ENCODE peak calls at places on chromosomes 3 and 15, in seven cellular contexts. One of them, this sample, is unnamed.

GRCh38 chr3:137511655-137512054 is 252.5 kb upstream of the SOX14 start:
- DNase-seq in tibial nerve: no peak
- DNase-seq in transverse colon: no peak
- DNase-seq in AG04450: no peak
- DNase-seq in AG09309: no peak
- DNase-seq in psoas muscle: no peak
- DNase-seq in tibial artery: no peak
- DNase-seq in this sample: no peak

GRCh38 chr3:157535667-157536066 is 32.5 kb upstream of the VEPH1 start:
- DNase-seq in psoas muscle: no peak
- DNase-seq in transverse colon: no peak
- DNase-seq in AG09309: no peak
- DNase-seq in tibial nerve: no peak
- DNase-seq in AG04450: no peak
- DNase-seq in tibial artery: no peak
- DNase-seq in this sample: no peak

GRCh38 chr3:102081587-102082289 is 232.4 kb downstream of the NFKBIZ start:
- DNase-seq in psoas muscle: no peak
- DNase-seq in AG09309: no peak
- DNase-seq in tibial artery: no peak
- DNase-seq in tibial nerve: no peak
- DNase-seq in AG04450: no peak
- DNase-seq in transverse colon: no peak
- DNase-seq in this sample: no peak

GRCh38 chr3:39903253-39903652 is 93.8 kb downstream of the MYRIP start:
- DNase-seq in AG04450: no peak
- DNase-seq in transverse colon: no peak
- DNase-seq in tibial artery: no peak
- DNase-seq in tibial nerve: no peak
- DNase-seq in AG09309: no peak
- DNase-seq in psoas muscle: no peak
- DNase-seq in this sample: no peak

GRCh38 chr3:99674086-99674789 is 35.8 kb downstream of the COL8A1 start:
- DNase-seq in tibial artery: no peak
- DNase-seq in transverse colon: no peak
- DNase-seq in tibial nerve: no peak
- DNase-seq in psoas muscle: no peak
- DNase-seq in AG04450: no peak
- DNase-seq in AG09309: no peak
- DNase-seq in this sample: no peak

GRCh38 chr3:58800940-58801339 is 134.4 kb upstream of the FAM3D start:
- DNase-seq in tibial nerve: no peak
- DNase-seq in AG04450: no peak
- DNase-seq in transverse colon: no peak
- DNase-seq in psoas muscle: no peak
- DNase-seq in tibial artery: no peak
- DNase-seq in AG09309: no peak
- DNase-seq in this sample: no peak

GRCh38 chr15:88705769-88706165 is 67.0 kb downstream of the ISG20 start:
- DNase-seq in AG09309: no peak
- DNase-seq in AG04450: no peak
- DNase-seq in transverse colon: no peak
- DNase-seq in tibial nerve: no peak
- DNase-seq in psoas muscle: no peak
- DNase-seq in tibial artery: no peak
- DNase-seq in this sample: no peak

GRCh38 chr3:61575893-61576292 is 14.5 kb downstream of the PTPRG start:
- DNase-seq in tibial artery: no peak
- DNase-seq in psoas muscle: no peak
- DNase-seq in tibial nerve: no peak
- DNase-seq in AG04450: no peak
- DNase-seq in transverse colon: no peak
- DNase-seq in AG09309: no peak
- DNase-seq in this sample: no peak

GRCh38 chr3:14467723-14468620 is 65.6 kb downstream of the SLC6A6 start:
- DNase-seq in transverse colon: peak; percentile 35
- DNase-seq in AG04450: no peak
- DNase-seq in psoas muscle: no peak
- DNase-seq in AG09309: no peak
- DNase-seq in tibial artery: no peak
- DNase-seq in tibial nerve: no peak
- DNase-seq in this sample: peak; percentile 75

GRCh38 chr3:134145183-134145582 is 105.5 kb downstream of the RYK start:
- DNase-seq in AG04450: no peak
- DNase-seq in transverse colon: no peak
- DNase-seq in psoas muscle: no peak
- DNase-seq in tibial artery: no peak
- DNase-seq in AG09309: no peak
- DNase-seq in tibial nerve: no peak
- DNase-seq in this sample: no peak

GRCh38 chr3:21163961-21164360 is 587.0 kb downstream of the ZNF385D start:
- DNase-seq in transverse colon: no peak
- DNase-seq in tibial nerve: no peak
- DNase-seq in psoas muscle: no peak
- DNase-seq in tibial artery: no peak
- DNase-seq in AG09309: no peak
- DNase-seq in AG04450: no peak
- DNase-seq in this sample: no peak

GRCh38 chr3:33826688-33827087 is 28.3 kb downstream of the PDCD6IP start:
- DNase-seq in tibial nerve: no peak
- DNase-seq in AG09309: peak; percentile 40
- DNase-seq in psoas muscle: no peak
- DNase-seq in tibial artery: no peak
- DNase-seq in AG04450: peak; percentile 11
- DNase-seq in transverse colon: no peak
- DNase-seq in this sample: no peak

GRCh38 chr3:41188291-41188690 is 11.0 kb upstream of the CTNNB1 start:
- DNase-seq in AG04450: no peak
- DNase-seq in tibial artery: no peak
- DNase-seq in transverse colon: no peak
- DNase-seq in psoas muscle: no peak
- DNase-seq in AG09309: no peak
- DNase-seq in tibial nerve: no peak
- DNase-seq in this sample: no peak

GRCh38 chr15:58839485-58839884 is 68.4 kb downstream of the MINDY2 start:
- DNase-seq in tibial nerve: no peak
- DNase-seq in transverse colon: no peak
- DNase-seq in AG04450: no peak
- DNase-seq in AG09309: no peak
- DNase-seq in psoas muscle: no peak
- DNase-seq in tibial artery: no peak
- DNase-seq in this sample: no peak
- TF ChIP-seq CTCF in tibial nerve: peak; percentile 11
- TF ChIP-seq CTCF in transverse colon: no peak
- TF ChIP-seq CTCF in AG04450: peak; percentile 44
- TF ChIP-seq CTCF in AG09309: peak; percentile 33
- TF ChIP-seq CTCF in psoas muscle: peak; percentile 5
- TF ChIP-seq CTCF in tibial artery: no peak
- TF ChIP-seq CTCF in this sample: peak; percentile 53

DNA sequence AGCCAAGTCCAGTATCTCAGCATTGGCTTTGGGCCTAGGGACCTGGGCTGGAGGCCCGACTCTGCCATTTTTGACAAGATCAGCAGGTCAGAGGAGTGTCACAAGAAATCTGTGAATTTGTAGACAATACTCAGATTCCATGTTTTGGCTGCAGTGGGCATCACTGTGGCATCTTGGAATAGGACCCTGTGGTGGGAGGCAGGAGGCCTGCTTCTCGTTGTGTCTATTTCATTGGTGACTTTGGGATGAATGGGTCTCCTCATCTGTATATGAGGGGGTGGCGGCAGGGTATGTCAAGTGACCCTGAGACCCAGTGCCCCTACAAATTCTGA is 3.3 kb downstream of the C15orf39 start:
- DNase-seq in AG04450: no peak
- DNase-seq in tibial nerve: no peak
- DNase-seq in psoas muscle: no peak
- DNase-seq in AG09309: no peak
- DNase-seq in tibial artery: no peak
- DNase-seq in transverse colon: no peak
- DNase-seq in this sample: no peak
- TF ChIP-seq CTCF in AG04450: no peak
- TF ChIP-seq CTCF in tibial nerve: no peak
- TF ChIP-seq CTCF in psoas muscle: no peak
- TF ChIP-seq CTCF in AG09309: no peak
- TF ChIP-seq CTCF in tibial artery: no peak
- TF ChIP-seq CTCF in transverse colon: no peak
- TF ChIP-seq CTCF in this sample: no peak

GRCh38 chr3:3129579-3129978 is 2.8 kb downstream of the TRNT1 start:
- DNase-seq in psoas muscle: no peak
- DNase-seq in tibial artery: no peak
- DNase-seq in tibial nerve: no peak
- DNase-seq in AG09309: no peak
- DNase-seq in transverse colon: no peak
- DNase-seq in AG04450: no peak
- DNase-seq in this sample: no peak

GRCh38 chr3:3127432-3128010 is 781 bp downstream of the TRNT1 start:
- DNase-seq in psoas muscle: no peak
- DNase-seq in AG04450: no peak
- DNase-seq in transverse colon: no peak
- DNase-seq in AG09309: no peak
- DNase-seq in tibial artery: no peak
- DNase-seq in tibial nerve: no peak
- DNase-seq in this sample: no peak

GRCh38 chr3:3125977-3126376 is 763 bp upstream of the TRNT1 start:
- DNase-seq in transverse colon: no peak
- DNase-seq in tibial artery: peak; percentile 20
- DNase-seq in AG09309: no peak
- DNase-seq in tibial nerve: no peak
- DNase-seq in AG04450: no peak
- DNase-seq in psoas muscle: no peak
- DNase-seq in this sample: no peak

DNA sequence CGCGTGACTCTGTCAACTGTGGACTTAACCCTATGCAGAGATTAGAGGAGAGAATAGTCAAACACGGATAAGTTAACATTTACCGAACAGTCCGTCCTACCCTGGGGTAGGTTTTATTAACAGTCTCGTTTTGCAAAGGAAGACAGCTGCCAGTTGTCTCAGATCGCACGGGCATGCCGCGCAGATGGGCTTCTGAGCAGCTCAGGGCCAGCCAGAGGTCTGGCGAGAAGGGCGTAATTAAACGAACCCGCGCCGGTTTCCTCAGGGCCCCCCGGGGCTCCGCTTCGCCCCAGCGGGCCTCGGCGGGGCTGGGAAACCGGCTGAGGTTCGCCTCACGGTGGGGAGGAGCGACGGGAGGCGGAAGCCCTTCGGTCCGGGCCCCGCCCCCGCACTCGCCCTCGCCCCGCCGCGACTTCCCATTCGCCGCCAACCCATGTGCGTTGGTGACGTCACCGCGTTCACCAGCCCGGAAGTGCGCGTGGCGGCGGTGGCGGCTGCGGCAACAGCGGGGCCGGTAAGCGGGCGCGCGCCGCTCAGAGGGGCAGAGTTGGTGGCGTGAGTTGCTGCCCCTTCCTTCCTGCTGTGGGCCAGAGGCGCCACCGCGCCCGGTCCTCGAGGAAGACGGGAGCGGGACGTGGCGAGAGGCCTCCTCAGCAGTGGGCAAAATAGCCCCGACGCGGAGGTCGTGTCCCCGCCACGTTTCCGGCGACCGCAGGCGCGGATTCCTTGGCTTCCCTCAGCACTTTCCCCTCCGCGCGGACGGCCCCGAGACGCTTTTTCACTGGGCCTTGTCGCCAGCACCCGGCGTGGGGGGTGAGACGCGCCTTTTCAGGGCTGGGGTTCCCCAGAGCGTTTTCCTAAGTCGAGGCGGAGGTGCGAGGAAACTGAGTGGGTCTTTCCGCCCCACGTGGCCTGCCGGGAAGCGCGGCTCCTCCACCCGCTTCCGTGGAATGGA is at the start of gene TRNT1:
- DNase-seq in tibial artery: peak; percentile 96
- DNase-seq in psoas muscle: peak; percentile 97
- DNase-seq in transverse colon: peak; percentile 98
- DNase-seq in AG04450: peak; percentile 82
- DNase-seq in tibial nerve: peak; percentile 95
- DNase-seq in AG09309: peak; percentile 62
- DNase-seq in this sample: peak; percentile 78
- TF ChIP-seq CTCF in tibial artery: no peak
- TF ChIP-seq CTCF in psoas muscle: no peak
- TF ChIP-seq CTCF in transverse colon: no peak
- TF ChIP-seq CTCF in AG04450: peak; percentile 4
- TF ChIP-seq CTCF in tibial nerve: peak; percentile 32
- TF ChIP-seq CTCF in AG09309: no peak
- TF ChIP-seq CTCF in this sample: no peak

DNA sequence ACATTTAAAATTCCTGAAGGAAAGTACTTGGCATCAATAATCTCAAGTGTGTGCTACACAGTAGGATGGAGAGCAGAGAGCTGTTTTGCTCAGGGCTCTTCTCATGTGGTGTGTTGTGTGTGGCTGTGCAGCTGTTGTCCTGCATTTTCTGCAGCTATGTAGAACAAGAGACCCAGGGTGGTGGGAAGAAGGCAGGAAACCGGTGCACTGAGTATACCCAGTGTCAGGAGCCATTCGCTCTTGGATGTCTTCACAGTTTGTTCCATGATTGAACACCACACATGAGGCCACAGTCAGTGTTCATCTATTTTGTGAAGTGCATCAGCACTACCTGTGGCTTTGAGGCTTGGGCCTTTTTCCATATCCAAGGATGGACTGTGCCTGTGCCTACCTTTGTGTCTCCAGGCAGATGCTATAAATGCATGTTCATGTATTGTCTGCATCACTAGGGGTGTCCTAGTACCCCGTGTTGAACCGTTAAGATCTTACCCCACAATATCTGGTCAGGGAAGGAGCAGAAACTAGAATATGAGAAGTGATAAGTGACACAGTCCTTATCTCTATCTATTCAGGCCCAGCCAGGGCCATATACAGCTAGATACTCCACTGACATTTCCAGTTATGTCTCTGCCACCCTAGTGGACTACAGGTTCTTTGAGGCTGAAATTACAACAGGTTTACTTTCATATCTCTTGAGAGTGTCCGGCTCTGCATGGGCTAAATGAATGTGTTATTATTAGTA is 194.3 kb downstream of the NR2F2 start:
- DNase-seq in psoas muscle: no peak
- DNase-seq in tibial artery: no peak
- DNase-seq in AG04450: no peak
- DNase-seq in AG09309: no peak
- DNase-seq in tibial nerve: no peak
- DNase-seq in transverse colon: no peak
- DNase-seq in this sample: no peak
- TF ChIP-seq CTCF in psoas muscle: no peak
- TF ChIP-seq CTCF in tibial artery: no peak
- TF ChIP-seq CTCF in AG04450: no peak
- TF ChIP-seq CTCF in AG09309: no peak
- TF ChIP-seq CTCF in tibial nerve: no peak
- TF ChIP-seq CTCF in transverse colon: no peak
- TF ChIP-seq CTCF in this sample: no peak